ENCODE peak calls at places on chromosomes 4 and X, in nine cellular contexts. O is Panc1, I is ovary, G is cardiac muscle cell, L is AG09309, B is BJ, N is nephron progenitor cell, Y is heart left ventricle, V is bronchial epithelial cell. K is an unnamed sample.

GRCh38 chr4:103934178-103934789 is 214.5 kb upstream of the TACR3 start:
- DNase-seq in O (no peak), B (no peak), Y (no peak), N (peak), L (peak), V (peak), G (peak), I (no peak), K (no peak)

GRCh38 chr4:175306436-175306835 is 388.3 kb downstream of the ADAM29 start:
- DNase-seq in B (no peak), I (no peak), Y (no peak), N (no peak), L (no peak), V (no peak), G (no peak), O (no peak), K (no peak)

GRCh38 chr4:61817071-61817470 is 616.9 kb downstream of the ADGRL3 start:
- DNase-seq in V (no peak), L (no peak), G (no peak), O (no peak), I (no peak), Y (no peak), B (no peak), N (no peak), K (no peak)

GRCh38 chrX:46777971-46778810 is 19.3 kb upstream of the SLC9A7 start:
- DNase-seq in B (no peak), O (no peak), N (no peak), I (no peak), Y (no peak), L (no peak), V (no peak), G (peak), K (no peak)

GRCh38 chr4:47824844-47825243 is 13.0 kb downstream of the CORIN start:
- DNase-seq in G (no peak), V (no peak), N (peak), L (no peak), Y (peak), I (no peak), B (no peak), O (no peak), K (no peak)

GRCh38 chrX:37677765-37678164 is 7.8 kb upstream of the XK start:
- DNase-seq in N (no peak), G (no peak), L (no peak), B (no peak), Y (no peak), O (no peak), I (no peak), V (no peak), K (no peak)

GRCh38 chrX:64184396-64184795 is 21.1 kb downstream of the AMER1 start:
- DNase-seq in G (no peak), I (no peak), N (no peak), O (no peak), Y (no peak), L (no peak), V (no peak), B (no peak), K (no peak)

GRCh38 chr4:125703443-125703842 is 388.7 kb downstream of the FAT4 start:
- DNase-seq in N (no peak), V (peak), O (no peak), I (no peak), B (peak), G (peak), Y (no peak), L (peak), K (no peak)

GRCh38 chrX:110734894-110735541 is 60.6 kb downstream of the CHRDL1 start:
- DNase-seq in G (peak), B (peak), L (peak), V (peak), N (no peak), O (no peak), I (no peak), Y (no peak), K (peak)

GRCh38 chrX:107454302-107454701 is 4.8 kb downstream of the FRMPD3 start:
- DNase-seq in L (no peak), G (no peak), I (no peak), V (peak), O (no peak), Y (no peak), B (no peak), N (no peak), K (peak)

GRCh38 chr4:139484861-139485311 is 31.0 kb downstream of the RAB33B start:
- DNase-seq in N (no peak), V (no peak), G (no peak), I (no peak), B (no peak), O (no peak), Y (no peak), L (no peak), K (no peak)

GRCh38 chr4:17492058-17492741 is 19.7 kb downstream of the QDPR start:
- DNase-seq in O (no peak), V (no peak), I (no peak), L (no peak), Y (no peak), B (no peak), G (peak), N (no peak), K (no peak)

GRCh38 chrX:133337250-133337649 is 78.0 kb downstream of the GPC4 start:
- DNase-seq in G (no peak), L (no peak), Y (no peak), N (no peak), V (peak), I (no peak), O (no peak), B (no peak), K (no peak)

GRCh38 chr4:145180298-145181090 is at the start of gene OTUD4:
- DNase-seq in O (peak), Y (peak), L (peak), B (peak), G (peak), I (peak), N (peak), V (peak), K (no peak)
- TF ChIP-seq CTCF in O (peak), Y (no peak), L (peak), B (peak), G (peak), I (no peak), N (no peak), V (peak), K (peak)

GRCh38 chrX:83416273-83416672 is 91.8 kb upstream of the POU3F4 start:
- DNase-seq in N (no peak), B (no peak), G (no peak), I (no peak), V (peak), O (no peak), L (no peak), Y (no peak), K (no peak)
- TF ChIP-seq CTCF in N (no peak), B (no peak), G (no peak), I (no peak), V (no peak), O (peak), L (no peak), Y (no peak), K (peak)

GRCh38 chr4:37562592-37562991 is 123.6 kb downstream of the RELL1 start:
- DNase-seq in Y (no peak), O (no peak), L (no peak), N (no peak), G (peak), B (no peak), I (no peak), V (peak), K (no peak)
- TF ChIP-seq CTCF in Y (no peak), O (no peak), L (no peak), N (no peak), G (no peak), B (no peak), I (no peak), V (no peak), K (no peak)

GRCh38 chrX:43655961-43656494 is at the start of gene MAOA:
- DNase-seq in B (no peak), N (peak), G (peak), O (no peak), L (no peak), V (peak), I (peak), Y (peak), K (no peak)

GRCh38 chrX:43655151-43655676 is 885 bp upstream of the MAOA start:
- DNase-seq in V (peak), I (no peak), O (no peak), B (no peak), L (no peak), N (peak), G (peak), Y (peak), K (no peak)

DNA sequence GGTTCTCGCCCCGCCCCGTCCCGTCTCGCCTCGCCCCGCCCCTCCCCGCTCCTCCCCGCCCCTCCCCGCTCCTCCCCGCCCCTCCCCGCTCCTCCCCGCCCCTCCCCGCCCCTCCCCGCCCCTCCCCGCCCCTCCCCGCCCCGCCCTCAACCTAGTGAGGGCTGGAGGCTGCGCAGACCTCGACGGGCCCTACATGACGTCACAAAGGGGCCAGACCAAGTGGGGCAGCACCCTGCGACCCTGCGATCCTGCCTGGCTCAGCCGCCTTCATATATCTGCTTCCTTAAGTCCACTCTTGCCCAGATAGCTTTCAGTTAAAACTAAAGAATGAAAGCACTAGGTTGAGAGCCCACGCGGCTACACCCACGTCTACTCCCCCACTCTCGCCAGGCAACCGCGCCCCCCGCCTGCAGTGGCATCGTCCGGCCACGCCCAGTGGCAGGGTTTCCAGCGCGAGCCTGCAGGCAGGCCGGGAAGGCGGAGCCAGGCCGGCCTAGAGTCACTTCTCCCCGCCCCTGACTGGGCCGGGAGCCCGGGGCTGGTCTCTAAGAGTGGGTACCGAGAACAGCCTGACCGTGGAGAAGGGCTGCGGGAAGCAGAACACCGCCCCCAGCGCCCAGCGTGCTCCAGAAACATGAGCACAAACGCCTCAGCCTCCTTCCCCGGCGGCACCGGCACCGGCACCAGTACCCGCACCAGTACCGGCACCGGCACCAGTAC is 1.5 kb upstream of the MAOA start:
- DNase-seq in I (peak), G (peak), V (peak), N (peak), O (peak), L (peak), B (peak), Y (peak), K (peak)
- TF ChIP-seq CTCF in I (peak), G (peak), V (peak), N (no peak), O (peak), L (peak), B (peak), Y (peak), K (peak)

K was measured in epithelial cell of proximal tubule.